ENCODE peak calls at places on chromosome 1, in seven cellular contexts. R, P, G, J, N, L and C are unnamed samples.

GRCh38 chr1:170309389-170310013 is 163.7 kb downstream of the NTMT2 start:
- DNase-seq in R (no peak), P (peak), G (no peak), J (no peak), N (peak), L (peak), C (no peak)

GRCh38 chr1:200512191-200512590 is 102.4 kb upstream of the ZNF281 start:
- DNase-seq in R (no peak), P (no peak), G (no peak), J (no peak), N (peak), L (peak), C (no peak)

GRCh38 chr1:7482772-7483495 is 288.2 kb upstream of the VAMP3 start:
- DNase-seq in R (no peak), P (no peak), G (no peak), J (no peak), N (no peak), L (no peak), C (no peak)

GRCh38 chr1:6614019-6614952 is 755 bp downstream of the PHF13 start:
- DNase-seq in R (no peak), P (no peak), G (peak), J (peak), N (no peak), L (no peak), C (no peak)

GRCh38 chr1:152460529-152460899 is 46.5 kb upstream of the CRNN start:
- DNase-seq in R (no peak), P (no peak), G (no peak), J (no peak), N (no peak), L (no peak), C (no peak)

GRCh38 chr1:211386931-211387330 is 60.3 kb downstream of the TRAF5 start:
- DNase-seq in R (no peak), P (no peak), G (no peak), J (no peak), N (no peak), L (peak), C (no peak)

GRCh38 chr1:46248122-46248920 is 758 bp downstream of the RAD54L start:
- DNase-seq in R (peak), P (peak), G (peak), J (peak), N (no peak), L (no peak), C (peak)

GRCh38 chr1:42172394-42173133 is 8.0 kb upstream of the GUCA2A start:
- DNase-seq in R (no peak), P (no peak), G (no peak), J (no peak), N (no peak), L (no peak), C (no peak)

GRCh38 chr1:202197670-202198359 is 4.2 kb downstream of the LGR6 start:
- DNase-seq in R (no peak), P (no peak), G (no peak), J (no peak), N (no peak), L (no peak), C (no peak)

GRCh38 chr1:109338091-109338490 is 31.3 kb upstream of the MYBPHL start:
- DNase-seq in R (no peak), P (no peak), G (no peak), J (no peak), N (no peak), L (no peak), C (no peak)

GRCh38 chr1:15485534-15486091 is 9.7 kb downstream of the CELA2B start:
- DNase-seq in R (no peak), P (no peak), G (no peak), J (no peak), N (no peak), L (no peak), C (no peak)